ENCODE peak calls at places on chromosomes 2 and 18, in seven cellular contexts. One of them, this sample, is unnamed.

GRCh38 chr18:43671431-43671830 is 394.1 kb upstream of the SYT4 start:
- DNase-seq in cardiac fibroblast: no peak
- DNase-seq in IMR-90: peak; percentile 18
- DNase-seq in fibroblast of mammary gland: no peak
- DNase-seq in WERI-Rb-1: no peak
- DNase-seq in neural progenitor cell: no peak
- DNase-seq in astrocyte of the spinal cord: no peak
- DNase-seq in this sample: no peak

GRCh38 chr2:118442949-118443348 is 354.7 kb downstream of the INSIG2 start:
- DNase-seq in cardiac fibroblast: no peak
- DNase-seq in WERI-Rb-1: no peak
- DNase-seq in IMR-90: no peak
- DNase-seq in astrocyte of the spinal cord: peak; percentile 7
- DNase-seq in fibroblast of mammary gland: no peak
- DNase-seq in neural progenitor cell: no peak
- DNase-seq in this sample: no peak

GRCh38 chr18:21741511-21742322 is 1.1 kb downstream of the MIB1 start:
- DNase-seq in fibroblast of mammary gland: peak; percentile 30
- DNase-seq in WERI-Rb-1: peak; percentile 69
- DNase-seq in neural progenitor cell: no peak
- DNase-seq in IMR-90: peak; percentile 9
- DNase-seq in cardiac fibroblast: peak; percentile 21
- DNase-seq in astrocyte of the spinal cord: peak; percentile 17
- DNase-seq in this sample: peak; percentile 17

GRCh38 chr2:52844701-52845423 is 922.7 kb upstream of the CHAC2 start:
- DNase-seq in fibroblast of mammary gland: no peak
- DNase-seq in astrocyte of the spinal cord: peak; percentile 7
- DNase-seq in IMR-90: peak; percentile 7
- DNase-seq in cardiac fibroblast: no peak
- DNase-seq in WERI-Rb-1: no peak
- DNase-seq in neural progenitor cell: no peak
- DNase-seq in this sample: peak; percentile 21

GRCh38 chr2:196590286-196590685 is 49.2 kb upstream of the CCDC150 start:
- DNase-seq in neural progenitor cell: no peak
- DNase-seq in astrocyte of the spinal cord: peak; percentile 37
- DNase-seq in WERI-Rb-1: no peak
- DNase-seq in IMR-90: peak; percentile 18
- DNase-seq in fibroblast of mammary gland: no peak
- DNase-seq in cardiac fibroblast: peak; percentile 28
- DNase-seq in this sample: no peak

GRCh38 chr2:26720322-26721166 is 28.0 kb downstream of the KCNK3 start:
- DNase-seq in astrocyte of the spinal cord: peak; percentile 74
- DNase-seq in cardiac fibroblast: peak; percentile 97
- DNase-seq in neural progenitor cell: no peak
- DNase-seq in IMR-90: peak; percentile 82
- DNase-seq in WERI-Rb-1: peak; percentile 71
- DNase-seq in fibroblast of mammary gland: peak; percentile 78
- DNase-seq in this sample: peak; percentile 96

GRCh38 chr2:42385225-42385624 is 24.2 kb upstream of the COX7A2L start:
- DNase-seq in astrocyte of the spinal cord: no peak
- DNase-seq in fibroblast of mammary gland: no peak
- DNase-seq in WERI-Rb-1: peak; percentile 70
- DNase-seq in cardiac fibroblast: peak; percentile 7
- DNase-seq in neural progenitor cell: peak; percentile 63
- DNase-seq in IMR-90: peak; percentile 5
- DNase-seq in this sample: peak; percentile 8

GRCh38 chr2:235793163-235793752 is 299.4 kb downstream of the AGAP1 start:
- DNase-seq in cardiac fibroblast: peak; percentile 17
- DNase-seq in fibroblast of mammary gland: peak; percentile 28
- DNase-seq in WERI-Rb-1: no peak
- DNase-seq in IMR-90: peak; percentile 24
- DNase-seq in astrocyte of the spinal cord: no peak
- DNase-seq in neural progenitor cell: peak; percentile 42
- DNase-seq in this sample: peak; percentile 13

GRCh38 chr2:145750617-145751016 is 1230.7 kb upstream of the ZEB2 start:
- DNase-seq in neural progenitor cell: no peak
- DNase-seq in cardiac fibroblast: no peak
- DNase-seq in IMR-90: no peak
- DNase-seq in astrocyte of the spinal cord: no peak
- DNase-seq in WERI-Rb-1: no peak
- DNase-seq in fibroblast of mammary gland: no peak
- DNase-seq in this sample: no peak

GRCh38 chr2:36343601-36344000 is 12.0 kb upstream of the CRIM1 start:
- DNase-seq in WERI-Rb-1: no peak
- DNase-seq in neural progenitor cell: no peak
- DNase-seq in cardiac fibroblast: no peak
- DNase-seq in fibroblast of mammary gland: no peak
- DNase-seq in IMR-90: peak; percentile 37
- DNase-seq in astrocyte of the spinal cord: no peak
- DNase-seq in this sample: no peak

GRCh38 chr18:79901665-79902064 is 49.8 kb downstream of the SLC66A2 start:
- DNase-seq in IMR-90: no peak
- DNase-seq in astrocyte of the spinal cord: no peak
- DNase-seq in WERI-Rb-1: no peak
- DNase-seq in neural progenitor cell: no peak
- DNase-seq in fibroblast of mammary gland: no peak
- DNase-seq in cardiac fibroblast: no peak
- DNase-seq in this sample: no peak

GRCh38 chr18:21826641-21827302 is 86.2 kb downstream of the MIB1 start:
- DNase-seq in fibroblast of mammary gland: no peak
- DNase-seq in neural progenitor cell: no peak
- DNase-seq in WERI-Rb-1: no peak
- DNase-seq in cardiac fibroblast: no peak
- DNase-seq in IMR-90: no peak
- DNase-seq in astrocyte of the spinal cord: no peak
- DNase-seq in this sample: no peak

GRCh38 chr2:121501070-121501469 is 29.6 kb upstream of the RNU4ATAC start:
- DNase-seq in neural progenitor cell: no peak
- DNase-seq in WERI-Rb-1: no peak
- DNase-seq in fibroblast of mammary gland: peak; percentile 95
- DNase-seq in astrocyte of the spinal cord: peak; percentile 86
- DNase-seq in cardiac fibroblast: peak; percentile 76
- DNase-seq in IMR-90: peak; percentile 85
- DNase-seq in this sample: peak; percentile 70

GRCh38 chr2:78999410-78999809 is 26.1 kb upstream of the REG3G start:
- DNase-seq in astrocyte of the spinal cord: no peak
- DNase-seq in cardiac fibroblast: peak; percentile 20
- DNase-seq in fibroblast of mammary gland: peak; percentile 15
- DNase-seq in IMR-90: no peak
- DNase-seq in WERI-Rb-1: no peak
- DNase-seq in neural progenitor cell: peak; percentile 31
- DNase-seq in this sample: peak; percentile 36

GRCh38 chr2:218952160-218952559 is 7.3 kb upstream of the CDK5R2 start:
- DNase-seq in WERI-Rb-1: no peak
- DNase-seq in cardiac fibroblast: no peak
- DNase-seq in fibroblast of mammary gland: no peak
- DNase-seq in astrocyte of the spinal cord: no peak
- DNase-seq in IMR-90: no peak
- DNase-seq in neural progenitor cell: no peak
- DNase-seq in this sample: no peak

GRCh38 chr2:60719331-60719730 is 36.7 kb upstream of the PAPOLG start:
- DNase-seq in neural progenitor cell: no peak
- DNase-seq in fibroblast of mammary gland: no peak
- DNase-seq in IMR-90: no peak
- DNase-seq in astrocyte of the spinal cord: no peak
- DNase-seq in cardiac fibroblast: no peak
- DNase-seq in WERI-Rb-1: no peak
- DNase-seq in this sample: no peak

GRCh38 chr2:236338495-236339184 is 74.4 kb upstream of the ASB18 start:
- DNase-seq in astrocyte of the spinal cord: no peak
- DNase-seq in neural progenitor cell: peak; percentile 53
- DNase-seq in cardiac fibroblast: peak; percentile 43
- DNase-seq in IMR-90: no peak
- DNase-seq in fibroblast of mammary gland: peak; percentile 34
- DNase-seq in WERI-Rb-1: no peak
- DNase-seq in this sample: peak; percentile 33

GRCh38 chr2:220162320-220162719 is 534.9 kb downstream of the SLC4A3 start:
- DNase-seq in astrocyte of the spinal cord: no peak
- DNase-seq in fibroblast of mammary gland: peak; percentile 70
- DNase-seq in cardiac fibroblast: peak; percentile 40
- DNase-seq in WERI-Rb-1: no peak
- DNase-seq in IMR-90: peak; percentile 45
- DNase-seq in neural progenitor cell: no peak
- DNase-seq in this sample: peak; percentile 39

GRCh38 chr2:164689020-164689419 is 67.7 kb upstream of the GRB14 start:
- DNase-seq in cardiac fibroblast: no peak
- DNase-seq in fibroblast of mammary gland: no peak
- DNase-seq in astrocyte of the spinal cord: no peak
- DNase-seq in WERI-Rb-1: no peak
- DNase-seq in neural progenitor cell: no peak
- DNase-seq in IMR-90: no peak
- DNase-seq in this sample: no peak

GRCh38 chr2:223735035-223735640 is 102.2 kb downstream of the AP1S3 start:
- DNase-seq in fibroblast of mammary gland: peak; percentile 23
- DNase-seq in IMR-90: peak; percentile 11
- DNase-seq in neural progenitor cell: no peak
- DNase-seq in astrocyte of the spinal cord: no peak
- DNase-seq in WERI-Rb-1: no peak
- DNase-seq in cardiac fibroblast: peak; percentile 82
- DNase-seq in this sample: peak; percentile 77

GRCh38 chr2:103159018-103159417 is 397.2 kb downstream of the TMEM182 start:
- DNase-seq in cardiac fibroblast: no peak
- DNase-seq in fibroblast of mammary gland: no peak
- DNase-seq in astrocyte of the spinal cord: no peak
- DNase-seq in WERI-Rb-1: no peak
- DNase-seq in IMR-90: no peak
- DNase-seq in neural progenitor cell: no peak
- DNase-seq in this sample: no peak

GRCh38 chr18:34928068-34928753 is 113.0 kb upstream of the MAPRE2 start:
- DNase-seq in neural progenitor cell: no peak
- DNase-seq in IMR-90: no peak
- DNase-seq in cardiac fibroblast: no peak
- DNase-seq in fibroblast of mammary gland: no peak
- DNase-seq in astrocyte of the spinal cord: no peak
- DNase-seq in WERI-Rb-1: no peak
- DNase-seq in this sample: no peak

GRCh38 chr18:36389027-36389426 is 91.5 kb downstream of the FHOD3 start:
- DNase-seq in IMR-90: no peak
- DNase-seq in fibroblast of mammary gland: no peak
- DNase-seq in cardiac fibroblast: no peak
- DNase-seq in neural progenitor cell: no peak
- DNase-seq in astrocyte of the spinal cord: no peak
- DNase-seq in WERI-Rb-1: no peak
- DNase-seq in this sample: no peak

GRCh38 chr2:31429759-31430438 is 15.4 kb upstream of the XDH start:
- DNase-seq in fibroblast of mammary gland: peak; percentile 64
- DNase-seq in astrocyte of the spinal cord: peak; percentile 40
- DNase-seq in cardiac fibroblast: no peak
- DNase-seq in WERI-Rb-1: no peak
- DNase-seq in IMR-90: peak; percentile 50
- DNase-seq in neural progenitor cell: no peak
- DNase-seq in this sample: no peak

GRCh38 chr2:9800639-9800974 is 42.7 kb upstream of the TAF1B start:
- DNase-seq in IMR-90: no peak
- DNase-seq in astrocyte of the spinal cord: no peak
- DNase-seq in WERI-Rb-1: peak; percentile 23
- DNase-seq in neural progenitor cell: no peak
- DNase-seq in fibroblast of mammary gland: no peak
- DNase-seq in cardiac fibroblast: no peak
- DNase-seq in this sample: no peak

GRCh38 chr2:191618046-191618788 is 59.7 kb upstream of the NABP1 start:
- DNase-seq in astrocyte of the spinal cord: no peak
- DNase-seq in fibroblast of mammary gland: no peak
- DNase-seq in neural progenitor cell: no peak
- DNase-seq in cardiac fibroblast: peak; percentile 26
- DNase-seq in IMR-90: no peak
- DNase-seq in WERI-Rb-1: no peak
- DNase-seq in this sample: no peak
- H3K4me3 ChIP-seq in astrocyte of the spinal cord: no peak overlapping the region
- H3K4me3 ChIP-seq in fibroblast of mammary gland: no peak overlapping the region
- H3K4me3 ChIP-seq in neural progenitor cell: no peak overlapping the region
- H3K4me3 ChIP-seq in cardiac fibroblast: no peak overlapping the region
- H3K4me3 ChIP-seq in IMR-90: no peak overlapping the region
- H3K4me3 ChIP-seq in WERI-Rb-1: no peak overlapping the region
- H3K4me3 ChIP-seq in this sample: no peak overlapping the region

GRCh38 chr18:61248589-61248988 is 84.6 kb upstream of the CDH20 start:
- DNase-seq in astrocyte of the spinal cord: no peak
- DNase-seq in cardiac fibroblast: no peak
- DNase-seq in IMR-90: no peak
- DNase-seq in neural progenitor cell: no peak
- DNase-seq in fibroblast of mammary gland: no peak
- DNase-seq in WERI-Rb-1: no peak
- DNase-seq in this sample: no peak
- TF ChIP-seq CTCF in astrocyte of the spinal cord: no peak
- TF ChIP-seq CTCF in cardiac fibroblast: no peak
- TF ChIP-seq CTCF in IMR-90: no peak
- TF ChIP-seq CTCF in neural progenitor cell: no peak
- TF ChIP-seq CTCF in fibroblast of mammary gland: no peak
- TF ChIP-seq CTCF in WERI-Rb-1: no peak
- TF ChIP-seq CTCF in this sample: no peak

DNA sequence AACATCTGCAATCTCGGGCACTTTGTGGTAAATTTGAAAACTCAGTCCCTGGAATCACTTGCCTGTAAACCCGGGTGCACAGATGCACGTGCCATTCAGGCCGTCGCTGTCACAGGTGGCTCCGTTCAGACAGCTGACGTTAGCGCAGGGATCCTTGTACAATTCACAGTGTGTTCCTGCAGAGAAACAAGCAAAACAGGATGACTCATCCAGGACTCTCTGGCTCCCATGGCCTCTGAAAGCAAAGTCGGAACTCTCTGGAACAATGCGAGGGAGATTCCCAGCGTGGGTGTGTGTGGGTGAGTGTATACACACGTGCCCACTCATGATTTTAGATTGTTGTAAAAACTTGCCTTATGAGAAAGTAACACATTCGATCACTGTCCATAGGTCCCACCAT is 136.1 kb upstream of the PID1 start:
- DNase-seq in WERI-Rb-1: no peak
- DNase-seq in astrocyte of the spinal cord: peak; percentile 97
- DNase-seq in cardiac fibroblast: peak; percentile 96
- DNase-seq in neural progenitor cell: peak; percentile 6
- DNase-seq in fibroblast of mammary gland: peak; percentile 100
- DNase-seq in IMR-90: peak; percentile 74
- DNase-seq in this sample: peak; percentile 99
- H3K4me3 ChIP-seq in WERI-Rb-1: no peak overlapping the region
- H3K4me3 ChIP-seq in astrocyte of the spinal cord: no peak overlapping the region
- H3K4me3 ChIP-seq in cardiac fibroblast: no peak overlapping the region
- H3K4me3 ChIP-seq in neural progenitor cell: no peak overlapping the region
- H3K4me3 ChIP-seq in fibroblast of mammary gland: no peak overlapping the region
- H3K4me3 ChIP-seq in IMR-90: no peak overlapping the region
- H3K4me3 ChIP-seq in this sample: no peak overlapping the region

DNA sequence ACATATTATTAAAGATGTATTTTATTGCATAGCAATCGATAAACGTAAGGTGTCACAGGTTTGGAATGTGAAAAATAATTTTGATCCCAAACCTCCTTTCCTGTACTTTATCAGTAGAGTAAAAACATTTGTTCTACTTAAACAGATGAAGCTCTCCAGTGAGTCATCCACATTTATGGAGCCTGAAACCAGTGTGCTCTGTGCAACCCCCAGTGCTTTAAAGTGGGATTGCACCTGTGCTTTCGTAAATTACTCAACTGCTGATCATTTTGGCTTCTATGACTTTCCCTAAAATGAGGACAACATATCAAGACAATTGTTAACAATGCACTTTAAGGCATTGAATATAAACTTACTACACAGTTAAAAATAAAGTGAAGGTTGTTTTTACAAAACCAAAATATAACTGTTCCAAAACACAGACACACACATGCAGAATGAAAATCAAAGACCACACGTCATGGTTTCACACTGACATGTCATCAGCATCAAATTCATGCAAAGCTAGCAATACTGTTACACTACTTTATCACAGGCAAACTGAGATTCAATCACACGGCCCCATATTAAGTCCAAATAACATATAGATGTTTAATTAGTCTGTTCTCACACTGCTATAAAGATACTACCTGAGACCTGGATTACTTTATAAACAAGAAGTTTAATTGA is 9.7 kb downstream of the TMEM18 start:
- DNase-seq in fibroblast of mammary gland: peak; percentile 83
- DNase-seq in IMR-90: peak; percentile 85
- DNase-seq in astrocyte of the spinal cord: peak; percentile 75
- DNase-seq in neural progenitor cell: no peak
- DNase-seq in cardiac fibroblast: peak; percentile 72
- DNase-seq in WERI-Rb-1: no peak
- DNase-seq in this sample: peak; percentile 78
- TF ChIP-seq CTCF in fibroblast of mammary gland: peak; percentile 83
- TF ChIP-seq CTCF in IMR-90: peak; percentile 73
- TF ChIP-seq CTCF in astrocyte of the spinal cord: peak; percentile 77
- TF ChIP-seq CTCF in neural progenitor cell: peak; percentile 40
- TF ChIP-seq CTCF in cardiac fibroblast: peak; percentile 81
- TF ChIP-seq CTCF in WERI-Rb-1: peak; percentile 66
- TF ChIP-seq CTCF in this sample: peak; percentile 79